ENCODE peak calls at places on chromosome 3, in six cellular contexts. L is amniotic stem cell; M is NCI-H1105 treated with DMSO at 0.1 percent for 48 hours; U is activated naive CD4-positive, alpha-beta T cell; O is right cardiac atrium; T is activated B cell treated with CpG ODN at 0.5 μM for 24 hours. J is an unnamed sample.

GRCh38 chr3:141280690-141281089 is 49.1 kb downstream of the PXYLP1 start:
- DNase-seq in L (no peak), M (no peak), U (no peak), O (no peak), T (no peak), J (peak)

GRCh38 chr3:25571285-25571684 is 93.4 kb downstream of the TOP2B start:
- DNase-seq in L (no peak), M (no peak), U (no peak), O (no peak), T (no peak), J (no peak)

GRCh38 chr3:168051579-168052183 is 44.0 kb downstream of the GOLIM4 start:
- DNase-seq in L (no peak), M (no peak), U (no peak), O (no peak), T (no peak), J (peak)

GRCh38 chr3:40779039-40779438 is 254.3 kb downstream of the ZNF621 start:
- DNase-seq in L (no peak), M (no peak), U (no peak), O (no peak), T (no peak), J (no peak)

GRCh38 chr3:14244521-14244920 is 65.9 kb downstream of the LSM3 start:
- DNase-seq in L (no peak), M (no peak), U (no peak), O (no peak), T (no peak), J (no peak)

GRCh38 chr3:172918165-172918564 is 167.6 kb downstream of the ECT2 start:
- DNase-seq in L (no peak), M (peak), U (no peak), O (no peak), T (no peak), J (peak)

GRCh38 chr3:195587824-195588223 is 4.1 kb upstream of the APOD start:
- DNase-seq in L (no peak), M (no peak), U (no peak), O (no peak), T (no peak), J (no peak)

GRCh38 chr3:42101048-42101447 is 9.9 kb downstream of the TRAK1 start:
- DNase-seq in L (no peak), M (no peak), U (no peak), O (peak), T (no peak), J (no peak)

GRCh38 chr3:158091526-158091925 is 14.7 kb downstream of the SHOX2 start:
- DNase-seq in L (no peak), M (no peak), U (no peak), O (no peak), T (no peak), J (no peak)

GRCh38 chr3:57224856-57225255 is 2.7 kb upstream of the APPL1 start:
- DNase-seq in L (no peak), M (no peak), U (no peak), O (no peak), T (no peak), J (no peak)

GRCh38 chr3:61806810-61807209 is 245.4 kb downstream of the PTPRG start:
- DNase-seq in L (no peak), M (no peak), U (no peak), O (no peak), T (no peak), J (no peak)

GRCh38 chr3:56839784-56840724 is 38.3 kb upstream of the ARHGEF3 start:
- DNase-seq in L (peak), M (no peak), U (no peak), O (no peak), T (no peak), J (no peak)

GRCh38 chr3:95521396-95521795 is 1293.0 kb upstream of the EPHA6 start:
- DNase-seq in L (no peak), M (no peak), U (no peak), O (no peak), T (no peak), J (no peak)

GRCh38 chr3:122263058-122263457 is 62.0 kb upstream of the CSTA start:
- DNase-seq in L (no peak), M (no peak), U (no peak), O (no peak), T (no peak), J (no peak)

GRCh38 chr3:120637836-120638559 is 41.9 kb downstream of the NDUFB4 start:
- DNase-seq in L (no peak), M (no peak), U (no peak), O (no peak), T (no peak), J (no peak)